ENCODE peak calls at places on chromosomes 1 and 21, in ten cellular contexts. One of them, this sample, is unnamed. For H3K4me1, the result is how much of the 10 kb centered on the place peaks cover.

GRCh38 chr1:203888807-203889251 is 27.4 kb downstream of the SNRPE start:
- DNase-seq in left ventricle myocardium inferior: no peak
- DNase-seq in pancreas: no peak
- DNase-seq in uterus: no peak
- DNase-seq in fibroblast of lung: peak
- DNase-seq in PC-9: peak
- DNase-seq in astrocyte: peak
- DNase-seq in IMR-90: peak
- DNase-seq in CD8-positive, alpha-beta T cell: no peak
- DNase-seq in heart right ventricle: no peak
- DNase-seq in this sample: no peak

GRCh38 chr21:46168238-46168637 is 12.9 kb upstream of the FTCD start:
- DNase-seq in left ventricle myocardium inferior: no peak
- DNase-seq in pancreas: peak
- DNase-seq in uterus: no peak
- DNase-seq in fibroblast of lung: no peak
- DNase-seq in PC-9: no peak
- DNase-seq in astrocyte: no peak
- DNase-seq in IMR-90: no peak
- DNase-seq in CD8-positive, alpha-beta T cell: no peak
- DNase-seq in heart right ventricle: no peak
- DNase-seq in this sample: no peak

GRCh38 chr21:43866659-43867331 is 1.8 kb downstream of the AGPAT3 start:
- DNase-seq in left ventricle myocardium inferior: no peak
- DNase-seq in pancreas: peak
- DNase-seq in uterus: no peak
- DNase-seq in fibroblast of lung: no peak
- DNase-seq in PC-9: no peak
- DNase-seq in astrocyte: no peak
- DNase-seq in IMR-90: no peak
- DNase-seq in CD8-positive, alpha-beta T cell: peak
- DNase-seq in heart right ventricle: no peak
- DNase-seq in this sample: no peak

GRCh38 chr21:37829447-37829846 is 86.8 kb downstream of the KCNJ6 start:
- DNase-seq in left ventricle myocardium inferior: no peak
- DNase-seq in pancreas: peak
- DNase-seq in uterus: no peak
- DNase-seq in fibroblast of lung: peak
- DNase-seq in PC-9: no peak
- DNase-seq in astrocyte: peak
- DNase-seq in IMR-90: peak
- DNase-seq in CD8-positive, alpha-beta T cell: no peak
- DNase-seq in heart right ventricle: no peak
- DNase-seq in this sample: peak

GRCh38 chr1:75482951-75483350 is 128.0 kb downstream of the SLC44A5 start:
- DNase-seq in left ventricle myocardium inferior: no peak
- DNase-seq in pancreas: no peak
- DNase-seq in uterus: no peak
- DNase-seq in fibroblast of lung: no peak
- DNase-seq in PC-9: no peak
- DNase-seq in astrocyte: no peak
- DNase-seq in IMR-90: no peak
- DNase-seq in CD8-positive, alpha-beta T cell: no peak
- DNase-seq in heart right ventricle: no peak
- DNase-seq in this sample: no peak

GRCh38 chr1:16151200-16151708 is 4.6 kb downstream of the EPHA2 start:
- DNase-seq in left ventricle myocardium inferior: no peak
- DNase-seq in pancreas: no peak
- DNase-seq in uterus: no peak
- DNase-seq in fibroblast of lung: peak
- DNase-seq in PC-9: peak
- DNase-seq in astrocyte: no peak
- DNase-seq in IMR-90: peak
- DNase-seq in CD8-positive, alpha-beta T cell: no peak
- DNase-seq in heart right ventricle: no peak
- DNase-seq in this sample: peak

GRCh38 chr1:15578921-15579682 is 5.7 kb downstream of the AGMAT start:
- DNase-seq in left ventricle myocardium inferior: no peak
- DNase-seq in pancreas: no peak
- DNase-seq in uterus: no peak
- DNase-seq in fibroblast of lung: no peak
- DNase-seq in PC-9: no peak
- DNase-seq in astrocyte: no peak
- DNase-seq in IMR-90: no peak
- DNase-seq in CD8-positive, alpha-beta T cell: peak
- DNase-seq in heart right ventricle: no peak
- DNase-seq in this sample: no peak

GRCh38 chr1:78664763-78665162 is 15.1 kb downstream of the IFI44 start:
- DNase-seq in left ventricle myocardium inferior: no peak
- DNase-seq in pancreas: no peak
- DNase-seq in uterus: no peak
- DNase-seq in fibroblast of lung: no peak
- DNase-seq in PC-9: no peak
- DNase-seq in astrocyte: no peak
- DNase-seq in IMR-90: peak
- DNase-seq in CD8-positive, alpha-beta T cell: no peak
- DNase-seq in heart right ventricle: no peak
- DNase-seq in this sample: no peak

GRCh38 chr1:43274125-43274803 is 4.5 kb downstream of the TMEM125 start:
- DNase-seq in left ventricle myocardium inferior: no peak
- DNase-seq in pancreas: no peak
- DNase-seq in uterus: no peak
- DNase-seq in fibroblast of lung: peak
- DNase-seq in PC-9: peak
- DNase-seq in astrocyte: peak
- DNase-seq in IMR-90: peak
- DNase-seq in CD8-positive, alpha-beta T cell: peak
- DNase-seq in heart right ventricle: no peak
- DNase-seq in this sample: peak

GRCh38 chr1:22055463-22055862 is 3.0 kb downstream of the CDC42 start:
- DNase-seq in left ventricle myocardium inferior: no peak
- DNase-seq in pancreas: no peak
- DNase-seq in uterus: no peak
- DNase-seq in fibroblast of lung: no peak
- DNase-seq in PC-9: no peak
- DNase-seq in astrocyte: no peak
- DNase-seq in IMR-90: no peak
- DNase-seq in CD8-positive, alpha-beta T cell: no peak
- DNase-seq in heart right ventricle: no peak
- DNase-seq in this sample: no peak

GRCh38 chr1:147567594-147568381 is 26.5 kb downstream of the BCL9 start:
- DNase-seq in left ventricle myocardium inferior: no peak
- DNase-seq in pancreas: no peak
- DNase-seq in uterus: no peak
- DNase-seq in fibroblast of lung: no peak
- DNase-seq in PC-9: peak
- DNase-seq in astrocyte: no peak
- DNase-seq in IMR-90: no peak
- DNase-seq in CD8-positive, alpha-beta T cell: no peak
- DNase-seq in heart right ventricle: no peak
- DNase-seq in this sample: no peak

GRCh38 chr1:190738321-190738720 is 260.7 kb upstream of the BRINP3 start:
- DNase-seq in left ventricle myocardium inferior: no peak
- DNase-seq in pancreas: no peak
- DNase-seq in uterus: no peak
- DNase-seq in fibroblast of lung: no peak
- DNase-seq in PC-9: no peak
- DNase-seq in astrocyte: peak
- DNase-seq in IMR-90: peak
- DNase-seq in CD8-positive, alpha-beta T cell: no peak
- DNase-seq in heart right ventricle: no peak
- DNase-seq in this sample: no peak

GRCh38 chr1:42639116-42639515 is 19.1 kb upstream of the PPIH start:
- DNase-seq in left ventricle myocardium inferior: no peak
- DNase-seq in pancreas: no peak
- DNase-seq in uterus: no peak
- DNase-seq in fibroblast of lung: no peak
- DNase-seq in PC-9: no peak
- DNase-seq in astrocyte: peak
- DNase-seq in IMR-90: peak
- DNase-seq in CD8-positive, alpha-beta T cell: no peak
- DNase-seq in heart right ventricle: no peak
- DNase-seq in this sample: no peak

GRCh38 chr1:148162363-148162762 is 10.3 kb upstream of the NBPF11 start:
- DNase-seq in left ventricle myocardium inferior: no peak
- DNase-seq in pancreas: no peak
- DNase-seq in uterus: no peak
- DNase-seq in fibroblast of lung: no peak
- DNase-seq in PC-9: no peak
- DNase-seq in astrocyte: no peak
- DNase-seq in IMR-90: no peak
- DNase-seq in CD8-positive, alpha-beta T cell: no peak
- DNase-seq in heart right ventricle: no peak
- DNase-seq in this sample: no peak

GRCh38 chr1:21913258-21913657 is 23.9 kb downstream of the HSPG2 start:
- DNase-seq in left ventricle myocardium inferior: no peak
- DNase-seq in pancreas: no peak
- DNase-seq in uterus: no peak
- DNase-seq in fibroblast of lung: no peak
- DNase-seq in PC-9: no peak
- DNase-seq in astrocyte: no peak
- DNase-seq in IMR-90: no peak
- DNase-seq in CD8-positive, alpha-beta T cell: no peak
- DNase-seq in heart right ventricle: no peak
- DNase-seq in this sample: peak

GRCh38 chr1:101259744-101260148 is 22.9 kb downstream of the S1PR1 start:
- DNase-seq in left ventricle myocardium inferior: no peak
- DNase-seq in pancreas: no peak
- DNase-seq in uterus: no peak
- DNase-seq in fibroblast of lung: peak
- DNase-seq in PC-9: no peak
- DNase-seq in astrocyte: peak
- DNase-seq in IMR-90: peak
- DNase-seq in CD8-positive, alpha-beta T cell: no peak
- DNase-seq in heart right ventricle: no peak
- DNase-seq in this sample: no peak
- H3K4me1 ChIP-seq in left ventricle myocardium inferior: under half
- H3K4me1 ChIP-seq in pancreas: under half
- H3K4me1 ChIP-seq in uterus: under half
- H3K4me1 ChIP-seq in fibroblast of lung: under half
- H3K4me1 ChIP-seq in PC-9: half or more
- H3K4me1 ChIP-seq in astrocyte: under half
- H3K4me1 ChIP-seq in IMR-90: under half
- H3K4me1 ChIP-seq in CD8-positive, alpha-beta T cell: half or more
- H3K4me1 ChIP-seq in heart right ventricle: under half
- H3K4me1 ChIP-seq in this sample: under half

DNA sequence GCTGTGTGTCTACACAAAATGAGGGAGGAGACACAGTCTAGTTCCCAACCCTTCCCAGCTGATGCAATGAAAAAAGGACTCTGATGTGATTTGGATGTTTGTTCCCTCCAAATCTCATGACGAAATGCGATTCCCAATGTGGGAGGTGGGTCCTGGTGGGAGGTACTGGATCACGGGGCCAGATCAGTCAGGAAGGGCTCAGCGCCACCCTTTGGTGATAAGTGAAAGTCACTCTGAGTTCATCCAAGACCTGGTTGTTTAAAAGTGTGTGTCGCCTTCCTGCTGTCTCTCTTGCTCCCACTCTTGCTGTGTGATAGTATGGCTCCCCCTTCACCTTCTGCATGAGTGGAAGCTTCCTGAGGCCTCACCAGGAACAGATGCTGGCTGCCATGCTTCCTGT is 63.2 kb downstream of the GNG4 start:
- DNase-seq in left ventricle myocardium inferior: no peak
- DNase-seq in pancreas: no peak
- DNase-seq in uterus: no peak
- DNase-seq in fibroblast of lung: no peak
- DNase-seq in PC-9: no peak
- DNase-seq in astrocyte: no peak
- DNase-seq in IMR-90: no peak
- DNase-seq in CD8-positive, alpha-beta T cell: no peak
- DNase-seq in heart right ventricle: no peak
- DNase-seq in this sample: no peak
- TF ChIP-seq CTCF in left ventricle myocardium inferior: no peak
- TF ChIP-seq CTCF in pancreas: no peak
- TF ChIP-seq CTCF in uterus: no peak
- TF ChIP-seq CTCF in fibroblast of lung: no peak
- TF ChIP-seq CTCF in PC-9: no peak
- TF ChIP-seq CTCF in astrocyte: no peak
- TF ChIP-seq CTCF in IMR-90: no peak
- TF ChIP-seq CTCF in CD8-positive, alpha-beta T cell: no peak
- TF ChIP-seq CTCF in heart right ventricle: no peak
- TF ChIP-seq CTCF in this sample: no peak

DNA sequence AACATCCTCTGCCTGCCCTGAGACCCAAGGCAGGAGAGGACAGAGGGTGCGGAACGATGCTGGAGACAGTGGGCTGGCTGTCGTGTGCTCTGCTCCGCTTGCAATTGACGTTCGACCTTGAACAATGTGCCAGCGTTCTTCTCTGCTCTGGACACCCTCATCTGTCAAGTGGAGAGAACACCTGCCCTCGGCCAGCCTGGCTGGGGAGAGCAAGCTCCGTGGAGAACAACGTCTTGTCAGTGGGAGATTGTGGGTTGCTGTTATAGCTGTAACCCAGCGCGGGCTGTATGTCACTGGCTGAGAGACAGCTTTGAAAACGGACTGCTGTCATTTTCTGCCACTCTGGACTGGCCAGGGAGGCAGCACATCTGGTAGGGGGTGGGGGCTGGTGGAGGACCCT is 14.7 kb downstream of the KIAA1614 start:
- DNase-seq in left ventricle myocardium inferior: peak
- DNase-seq in pancreas: no peak
- DNase-seq in uterus: no peak
- DNase-seq in fibroblast of lung: no peak
- DNase-seq in PC-9: no peak
- DNase-seq in astrocyte: no peak
- DNase-seq in IMR-90: no peak
- DNase-seq in CD8-positive, alpha-beta T cell: no peak
- DNase-seq in heart right ventricle: peak
- DNase-seq in this sample: no peak
- H3K4me1 ChIP-seq in left ventricle myocardium inferior: under half
- H3K4me1 ChIP-seq in pancreas: under half
- H3K4me1 ChIP-seq in uterus: under half
- H3K4me1 ChIP-seq in fibroblast of lung: under half
- H3K4me1 ChIP-seq in PC-9: under half
- H3K4me1 ChIP-seq in astrocyte: under half
- H3K4me1 ChIP-seq in IMR-90: under half
- H3K4me1 ChIP-seq in CD8-positive, alpha-beta T cell: under half
- H3K4me1 ChIP-seq in heart right ventricle: under half
- H3K4me1 ChIP-seq in this sample: under half

DNA sequence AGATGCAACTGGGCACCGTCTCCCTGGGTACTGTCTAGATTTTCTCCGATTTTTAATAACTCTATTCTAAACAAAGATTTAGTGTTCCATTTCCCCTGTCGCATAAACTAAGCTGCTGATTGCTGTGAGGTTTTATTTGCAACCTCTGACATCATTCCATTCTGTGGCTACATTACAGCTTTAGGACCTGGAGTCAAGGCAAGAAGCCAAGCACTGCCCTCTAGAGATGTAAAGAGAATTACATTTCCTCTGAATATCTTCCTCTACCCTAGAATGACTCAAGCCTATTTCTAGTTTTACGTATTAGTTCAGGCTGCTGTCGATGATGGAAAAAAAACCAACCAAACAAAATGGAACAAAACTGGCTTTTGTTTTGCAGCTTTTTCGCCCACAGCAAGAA is 130.2 kb upstream of the MAP1LC3C start:
- DNase-seq in left ventricle myocardium inferior: no peak
- DNase-seq in pancreas: no peak
- DNase-seq in uterus: no peak
- DNase-seq in fibroblast of lung: peak
- DNase-seq in PC-9: no peak
- DNase-seq in astrocyte: no peak
- DNase-seq in IMR-90: no peak
- DNase-seq in CD8-positive, alpha-beta T cell: no peak
- DNase-seq in heart right ventricle: no peak
- DNase-seq in this sample: peak
- TF ChIP-seq CTCF in left ventricle myocardium inferior: no peak
- TF ChIP-seq CTCF in pancreas: no peak
- TF ChIP-seq CTCF in uterus: no peak
- TF ChIP-seq CTCF in fibroblast of lung: no peak
- TF ChIP-seq CTCF in PC-9: peak
- TF ChIP-seq CTCF in astrocyte: no peak
- TF ChIP-seq CTCF in IMR-90: no peak
- TF ChIP-seq CTCF in CD8-positive, alpha-beta T cell: no peak
- TF ChIP-seq CTCF in heart right ventricle: no peak
- TF ChIP-seq CTCF in this sample: no peak